ENCODE peak calls at places on chromosomes 4 and X, in nine cellular contexts. Z, F, M, G, A, H, I, D and E are unnamed samples. For H3K4me1 and H3K9me3, the result is how much of the 10 kb centered on the place peaks cover.

GRCh38 chr4:123168812-123169211 is 227.8 kb upstream of the SPRY1 start:
- DNase-seq in G (no peak), F (no peak), D (no peak), I (no peak), A (no peak), H (no peak), M (no peak), Z (no peak), E (no peak)

GRCh38 chrX:115650916-115651315 is 89.9 kb downstream of the PLS3 start:
- DNase-seq in D (peak), Z (peak), F (no peak), H (no peak), I (peak), A (no peak), M (peak), G (peak), E (no peak)

GRCh38 chr4:126106658-126107057 is 791.9 kb downstream of the FAT4 start:
- DNase-seq in I (peak), H (no peak), D (peak), F (no peak), A (no peak), M (no peak), G (no peak), Z (no peak), E (no peak)

GRCh38 chr4:165207016-165207430 is 338 bp upstream of the KLHL2 start:
- DNase-seq in G (peak), A (no peak), F (no peak), D (no peak), I (no peak), H (no peak), Z (no peak), M (no peak), E (no peak)

GRCh38 chr4:29970626-29971025 is 749.5 kb upstream of the PCDH7 start:
- DNase-seq in G (no peak), H (no peak), D (peak), F (no peak), A (no peak), M (no peak), I (no peak), Z (no peak), E (no peak)

GRCh38 chr4:159024266-159024665 is 78.6 kb upstream of the RAPGEF2 start:
- DNase-seq in F (no peak), A (no peak), Z (no peak), D (no peak), I (no peak), G (no peak), H (no peak), M (no peak), E (no peak)

GRCh38 chr4:168736831-168737230 is 240.0 kb downstream of the PALLD start:
- DNase-seq in G (no peak), A (no peak), I (no peak), D (no peak), F (no peak), M (no peak), Z (no peak), H (no peak), E (no peak)

GRCh38 chrX:85052207-85052606 is 48.5 kb downstream of the APOOL start:
- DNase-seq in H (no peak), A (no peak), D (no peak), I (no peak), Z (no peak), G (no peak), M (no peak), F (no peak), E (no peak)

GRCh38 chr4:16083217-16084191 is at the start of gene PROM1:
- DNase-seq in A (peak), D (peak), G (peak), Z (no peak), H (no peak), M (no peak), F (no peak), I (peak), E (peak)

GRCh38 chrX:70481871-70482270 is 37.2 kb downstream of the DLG3 start:
- DNase-seq in F (no peak), M (no peak), I (no peak), D (no peak), A (no peak), H (no peak), G (no peak), Z (no peak), E (no peak)

GRCh38 chrX:30521440-30522182 is 56.0 kb downstream of the TASL start:
- DNase-seq in M (no peak), F (no peak), H (no peak), A (no peak), D (no peak), I (no peak), G (no peak), Z (no peak), E (no peak)

GRCh38 chr4:165560941-165561340 is 182.1 kb downstream of the CPE start:
- DNase-seq in A (no peak), F (no peak), I (no peak), M (no peak), Z (no peak), G (no peak), H (no peak), D (no peak), E (no peak)

GRCh38 chr4:169283114-169283509 is 12.4 kb upstream of the SH3RF1 start:
- DNase-seq in F (no peak), G (no peak), I (no peak), D (no peak), M (no peak), H (no peak), A (no peak), Z (no peak), E (no peak)

GRCh38 chr4:146192060-146192459 is 16.5 kb downstream of the LSM6 start:
- DNase-seq in F (no peak), D (no peak), H (no peak), G (no peak), I (peak), A (no peak), Z (peak), M (no peak), E (no peak)

GRCh38 chrX:124098089-124098488 is 136.6 kb downstream of the STAG2 start:
- DNase-seq in A (no peak), G (no peak), Z (no peak), D (no peak), I (peak), H (no peak), M (no peak), F (no peak), E (no peak)

GRCh38 chrX:7111518-7111917 is 36.0 kb upstream of the STS start:
- DNase-seq in M (no peak), A (no peak), Z (no peak), D (no peak), F (no peak), G (no peak), I (no peak), H (no peak), E (no peak)

GRCh38 chrX:13076176-13076956 is 31.9 kb upstream of the FAM9C start:
- DNase-seq in I (no peak), G (no peak), Z (no peak), M (no peak), A (no peak), D (no peak), H (no peak), F (no peak), E (no peak)

GRCh38 chrX:153635788-153636668 is 11.0 kb upstream of the DUSP9 start:
- DNase-seq in G (peak), D (no peak), A (no peak), Z (peak), F (no peak), M (no peak), H (no peak), I (peak), E (no peak)

GRCh38 chr4:3207531-3208037 is 41.4 kb upstream of the MSANTD1 start:
- DNase-seq in I (peak), G (no peak), A (no peak), Z (no peak), D (no peak), H (no peak), F (no peak), M (no peak), E (peak)

GRCh38 chr4:7844247-7844991 is 95.2 kb downstream of the AFAP1 start:
- DNase-seq in F (no peak), M (peak), G (no peak), A (no peak), D (peak), I (peak), H (peak), Z (peak), E (no peak)

GRCh38 chr4:38106301-38106700 is 146.1 kb downstream of the PTTG2 start:
- DNase-seq in H (no peak), G (no peak), M (no peak), D (no peak), F (no peak), Z (no peak), I (no peak), A (no peak), E (no peak)

GRCh38 chr4:123380728-123381716 is 15.6 kb upstream of the SPRY1 start:
- DNase-seq in I (no peak), H (no peak), G (no peak), F (no peak), D (no peak), Z (no peak), A (no peak), M (no peak), E (no peak)

GRCh38 chr4:32700838-32701237 is 1980.7 kb downstream of the PCDH7 start:
- DNase-seq in G (no peak), D (no peak), A (no peak), M (no peak), H (no peak), Z (no peak), I (peak), F (no peak), E (no peak)

GRCh38 chrX:135494453-135494852 is 26.0 kb upstream of the INTS6L start:
- DNase-seq in H (no peak), G (no peak), Z (no peak), M (no peak), A (no peak), I (no peak), F (no peak), D (no peak), E (no peak)

GRCh38 chr4:107712236-107712635 is 7.8 kb downstream of the PAPSS1 start:
- DNase-seq in F (no peak), I (no peak), Z (no peak), G (no peak), A (no peak), H (no peak), M (no peak), D (no peak), E (no peak)

GRCh38 chrX:154010330-154011087 is 9.2 kb downstream of the IRAK1 start:
- DNase-seq in D (no peak), M (no peak), F (no peak), H (no peak), G (no peak), I (peak), A (no peak), Z (no peak), E (no peak)

GRCh38 chr4:180909279-180909678 is 1333.9 kb upstream of the TENM3 start:
- DNase-seq in A (no peak), Z (no peak), M (no peak), D (peak), I (no peak), G (no peak), H (no peak), F (no peak), E (no peak)

GRCh38 chr4:147015531-147015930 is 69.9 kb upstream of the TTC29 start:
- DNase-seq in G (no peak), H (no peak), I (no peak), A (no peak), F (no peak), Z (no peak), D (no peak), M (no peak), E (no peak)

GRCh38 chr4:35793045-35793722 is 451.1 kb downstream of the ARAP2 start:
- DNase-seq in I (no peak), G (no peak), D (no peak), M (no peak), F (no peak), H (no peak), Z (no peak), A (no peak), E (no peak)

GRCh38 chr4:104416725-104417363 is 77.8 kb downstream of the CXXC4 start:
- DNase-seq in I (peak), D (no peak), H (no peak), Z (no peak), F (no peak), M (no peak), G (no peak), A (no peak), E (no peak)

GRCh38 chr4:171007618-171008390 is 805.4 kb upstream of the GALNTL6 start:
- DNase-seq in I (no peak), M (no peak), F (no peak), H (no peak), A (no peak), D (no peak), G (no peak), Z (no peak), E (no peak)

GRCh38 chr4:82889287-82889686 is 1.7 kb downstream of the SEC31A start:
- DNase-seq in I (peak), D (no peak), M (no peak), H (no peak), Z (no peak), A (no peak), G (no peak), F (no peak), E (no peak)

GRCh38 chrX:39309018-39309620 is 507.9 kb downstream of the MID1IP1 start:
- DNase-seq in D (no peak), M (peak), H (no peak), A (no peak), I (no peak), Z (no peak), G (no peak), F (no peak), E (no peak)

GRCh38 chrX:30489323-30489722 is 88.2 kb downstream of the TASL start:
- DNase-seq in Z (no peak), I (peak), G (no peak), F (no peak), D (peak), H (no peak), M (no peak), A (no peak), E (no peak)

GRCh38 chr4:82648356-82648755 is 86.6 kb upstream of the TMEM150C start:
- DNase-seq in H (no peak), M (no peak), F (no peak), A (no peak), Z (no peak), G (no peak), I (no peak), D (no peak), E (no peak)

GRCh38 chr4:91471280-91471679 is 832.5 kb upstream of the GRID2 start:
- DNase-seq in M (no peak), I (no peak), G (peak), A (no peak), F (no peak), Z (no peak), H (no peak), D (no peak), E (no peak)

GRCh38 chrX:53682885-53683555 is 3.5 kb downstream of the HUWE1 start:
- DNase-seq in F (no peak), D (no peak), A (no peak), M (no peak), I (peak), G (no peak), Z (peak), H (no peak), E (no peak)
- TF ChIP-seq POLR2A in F (no peak), D (no peak), A (no peak), M (no peak), I (no peak), G (no peak), Z (no peak), H (no peak), E (no peak)

GRCh38 chr4:109433281-109434006 is at the start of gene SEC24B:
- DNase-seq in A (peak), F (peak), M (peak), Z (peak), G (peak), H (peak), I (peak), D (peak), E (peak)

GRCh38 chr4:109434007-109434792 is 585 bp downstream of the SEC24B start:
- DNase-seq in F (no peak), D (no peak), A (no peak), Z (no peak), G (no peak), I (peak), H (peak), M (peak), E (no peak)

GRCh38 chr4:109436504-109436903 is 2.9 kb downstream of the SEC24B start:
- DNase-seq in D (no peak), Z (no peak), H (no peak), G (no peak), I (no peak), F (no peak), A (no peak), M (no peak), E (no peak)

GRCh38 chr4:109434793-109435080 is 1.1 kb downstream of the SEC24B start:
- DNase-seq in H (no peak), A (no peak), M (no peak), Z (no peak), F (no peak), D (no peak), I (no peak), G (no peak), E (no peak)

DNA sequence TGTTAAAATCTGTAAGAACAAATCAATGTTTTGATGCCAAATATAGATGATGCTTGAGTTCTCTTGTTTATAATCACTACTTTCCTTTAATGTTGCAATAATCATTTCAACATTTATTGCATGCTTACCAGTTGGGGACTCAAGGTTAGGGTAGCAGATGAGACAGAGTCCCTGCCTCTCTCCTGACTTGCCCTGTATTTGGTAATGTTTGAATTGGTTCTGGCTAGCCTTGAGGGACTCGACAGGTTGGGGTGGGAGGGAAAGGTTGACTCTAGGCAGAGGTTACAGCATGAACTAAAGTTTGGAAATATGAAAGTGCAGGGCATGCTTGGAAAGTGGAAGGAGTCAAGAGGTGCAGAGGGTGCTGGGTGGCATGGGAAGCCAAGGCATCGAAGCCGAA is 2.0 kb downstream of the SEC24B start:
- DNase-seq in H (no peak), F (no peak), A (no peak), M (no peak), Z (no peak), I (peak), G (no peak), D (no peak), E (no peak)
- H3K4me1 ChIP-seq in H (half or more), F (half or more), A (half or more), M (under half), Z (under half), I (half or more), G (under half), D (under half), E (under half)

DNA sequence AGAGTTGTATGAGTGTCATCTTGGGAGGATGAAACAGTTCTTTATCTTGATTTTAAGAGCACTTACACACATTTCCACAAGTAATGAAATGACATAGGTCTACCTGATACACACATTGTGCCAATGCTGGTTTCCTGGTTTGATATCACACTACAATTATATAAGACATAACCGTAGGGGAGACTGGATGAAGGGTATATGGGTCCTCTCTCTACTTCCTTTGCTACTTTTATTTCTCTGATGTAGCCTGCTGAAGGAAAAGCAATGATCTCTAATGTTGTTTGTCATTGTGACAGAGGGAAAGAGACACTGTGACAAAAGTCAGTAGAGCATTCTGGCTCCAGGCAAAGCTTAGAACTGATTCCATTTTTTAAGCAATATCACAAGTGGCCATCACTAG is 238.0 kb downstream of the PDGFC start:
- DNase-seq in D (no peak), Z (no peak), G (no peak), A (no peak), I (no peak), M (no peak), F (no peak), H (no peak), E (no peak)
- H3K9me3 ChIP-seq in D (under half), Z (under half), G (under half), A (under half), I (under half), M (under half), F (under half), H (under half), E (under half)

DNA sequence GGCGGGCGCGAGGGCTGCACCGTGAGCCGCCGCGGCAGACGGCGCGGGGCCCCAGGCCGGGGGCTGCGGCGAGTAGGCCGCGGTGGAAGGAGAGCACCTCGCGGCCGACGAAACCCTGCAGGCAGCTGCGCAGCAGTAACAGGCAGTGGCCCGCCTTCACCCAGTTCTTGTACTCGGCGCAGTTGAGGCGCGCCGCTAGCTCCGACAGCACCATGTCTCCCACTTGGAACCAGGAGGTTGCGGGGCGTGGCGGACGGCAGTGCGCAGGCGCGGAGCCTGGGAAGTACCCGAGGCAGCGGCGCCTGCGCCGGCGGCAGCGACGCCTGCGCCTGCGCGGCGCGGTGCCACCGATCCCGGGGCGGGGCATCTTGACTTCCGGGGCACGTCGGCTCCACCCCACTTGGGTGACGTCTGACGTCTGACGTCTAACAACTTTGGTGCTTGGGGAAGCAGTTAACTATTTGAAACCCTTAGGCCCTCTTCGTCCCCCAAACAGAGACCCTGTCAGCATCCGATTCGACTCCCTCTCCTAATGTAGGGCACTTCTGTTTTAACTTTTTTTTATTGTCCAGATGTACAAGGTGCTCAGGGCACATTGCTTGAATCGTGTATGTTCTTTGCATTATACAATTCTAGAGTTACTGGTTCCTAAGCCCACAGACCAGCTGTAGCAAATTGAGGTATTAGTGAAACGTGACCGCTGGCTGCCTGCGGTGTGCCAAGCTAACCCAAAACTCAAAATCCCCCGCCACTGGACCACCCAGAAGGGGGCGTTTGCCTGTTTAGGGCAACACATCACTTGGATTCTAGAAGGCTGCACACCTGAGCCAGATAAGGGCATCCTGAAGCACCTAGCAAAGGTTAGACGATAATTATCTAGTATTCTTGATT is at the start of gene CXorf38:
- DNase-seq in Z (peak), D (peak), M (peak), H (peak), I (peak), A (peak), G (peak), F (peak), E (peak)
- TF ChIP-seq POLR2A in Z (peak), D (peak), M (peak), H (no peak), I (peak), A (peak), G (no peak), F (no peak), E (no peak)